ENCODE peak calls at places on chromosomes 4 and X, in five cellular contexts. Q is gastrocnemius medialis, V is tibial artery, C is A549, T is uterus. L is an unnamed sample. For H3K4me1, the result is how much of the 10 kb centered on the place peaks cover.

GRCh38 chrX:111914398-111915092 is 38.6 kb downstream of the TRPC5OS start:
- DNase-seq in T (no peak), V (no peak), Q (no peak), C (no peak), L (no peak)

GRCh38 chr4:30725562-30725961 is 5.4 kb downstream of the PCDH7 start:
- DNase-seq in V (no peak), C (no peak), Q (no peak), T (no peak), L (no peak)

GRCh38 chr4:98522603-98523395 is 135.6 kb downstream of the TSPAN5 start:
- DNase-seq in T (no peak), C (no peak), Q (no peak), V (no peak), L (no peak)

GRCh38 chr4:61837395-61837794 is 637.3 kb downstream of the ADGRL3 start:
- DNase-seq in T (no peak), C (no peak), V (no peak), Q (no peak), L (no peak)

GRCh38 chrX:72120798-72121197 is 10.9 kb downstream of the RTL5 start:
- DNase-seq in Q (no peak), T (no peak), C (no peak), V (no peak), L (no peak)

GRCh38 chr4:167290684-167291083 is 56.4 kb upstream of the SPOCK3 start:
- DNase-seq in T (no peak), C (no peak), Q (no peak), V (no peak), L (no peak)

GRCh38 chr4:33395731-33396485 is 2675.7 kb downstream of the PCDH7 start:
- DNase-seq in V (no peak), Q (no peak), C (no peak), T (no peak), L (no peak)

GRCh38 chr4:74969507-74970474 is 36.9 kb downstream of the PARM1 start:
- DNase-seq in T (no peak), C (no peak), V (peak), Q (peak), L (no peak)

GRCh38 chrX:270848-271367 is 10.3 kb upstream of the PLCXD1 start:
- DNase-seq in Q (no peak), C (no peak), V (no peak), T (no peak), L (peak)

GRCh38 chr4:4308800-4309441 is 18.9 kb downstream of the ZBTB49 start:
- DNase-seq in T (no peak), Q (peak), C (no peak), V (no peak), L (no peak)

GRCh38 chr4:121100093-121100775 is 27.9 kb upstream of the NDNF start:
- DNase-seq in V (no peak), C (no peak), Q (no peak), T (no peak), L (no peak)

GRCh38 chr4:55037728-55038127 is 87.7 kb downstream of the KDR start:
- DNase-seq in C (no peak), V (no peak), Q (no peak), T (no peak), L (no peak)
- H3K4me1 ChIP-seq in C (under half), V (under half), Q (under half), T (under half), L (under half)

GRCh38 chr4:139085141-139085540 is 69.6 kb downstream of the NOCT start:
- DNase-seq in Q (no peak), T (no peak), V (no peak), C (no peak), L (no peak)
- TF ChIP-seq CTCF in Q (no peak), T (no peak), V (no peak), C (peak), L (no peak)

GRCh38 chr4:169621754-169622481 is 1.5 kb downstream of the CLCN3 start:
- DNase-seq in V (no peak), Q (no peak), C (peak), T (no peak), L (no peak)
- H3K4me1 ChIP-seq in V (under half), Q (under half), C (under half), T (under half), L (under half)

GRCh38 chrX:19225906-19226305 is 103.6 kb upstream of the ADGRG2 start:
- DNase-seq in T (no peak), Q (no peak), V (no peak), C (peak), L (no peak)
- TF ChIP-seq CTCF in T (no peak), Q (no peak), V (no peak), C (peak), L (no peak)

GRCh38 chrX:120769576-120770341 is 105.9 kb downstream of the CT47B1 start:
- DNase-seq in V (no peak), C (peak), T (no peak), Q (no peak), L (no peak)
- H3K4me1 ChIP-seq in V (under half), C (under half), T (under half), Q (under half), L (under half)

GRCh38 chrX:132877954-132878536 is 80.4 kb downstream of the HS6ST2 start:
- DNase-seq in V (no peak), Q (no peak), C (no peak), T (no peak), L (no peak)

GRCh38 chrX:132875705-132876508 is 82.5 kb downstream of the HS6ST2 start:
- DNase-seq in C (no peak), Q (no peak), T (no peak), V (no peak), L (no peak)

GRCh38 chrX:132876933-132877332 is 81.5 kb downstream of the HS6ST2 start:
- DNase-seq in T (no peak), C (no peak), V (no peak), Q (no peak), L (no peak)

GRCh38 chrX:132876509-132876837 is 82.0 kb downstream of the HS6ST2 start:
- DNase-seq in V (no peak), C (no peak), T (peak), Q (no peak), L (no peak)
- TF ChIP-seq CTCF in V (no peak), C (no peak), T (no peak), Q (no peak), L (no peak)

GRCh38 chr4:184267206-184267608 is 49.5 kb upstream of the ENPP6 start:
- DNase-seq in Q (no peak), C (no peak), V (no peak), T (no peak), L (no peak)
- H3K4me1 ChIP-seq in Q (under half), C (under half), V (under half), T (under half), L (under half)

GRCh38 chrX:130884627-130885026 is 18.4 kb downstream of the ENOX2 start:
- DNase-seq in C (no peak), Q (no peak), V (no peak), T (no peak), L (no peak)
- TF ChIP-seq CTCF in C (no peak), Q (no peak), V (no peak), T (no peak), L (no peak)

L was measured in lung.